ENCODE peak calls at places on chromosomes 5 and 9, in eight cellular contexts. J, X, F, B, H, D, V and Z are unnamed samples.

GRCh38 chr5:171309526-171310333 is 682 bp downstream of the TLX3 start:
- DNase-seq in X (no peak), D (no peak), J (no peak), F (no peak), H (no peak), V (peak; percentile 43), B (no peak), Z (no peak)

GRCh38 chr9:4237748-4238511 is 61.9 kb downstream of the GLIS3 start:
- DNase-seq in D (no peak), J (no peak), V (no peak), H (no peak), B (no peak), X (no peak), F (no peak), Z (no peak)

GRCh38 chr5:127088226-127088625 is 14.9 kb upstream of the C5orf63 start:
- DNase-seq in V (peak; percentile 29), X (no peak), J (peak; percentile 97), H (no peak), D (peak; percentile 89), B (peak; percentile 99), F (no peak), Z (no peak)

GRCh38 chr9:97536480-97536879 is 35.0 kb downstream of the TMOD1 start:
- DNase-seq in D (no peak), J (no peak), H (no peak), V (no peak), X (peak; percentile 71), B (no peak), F (no peak), Z (no peak)

GRCh38 chr5:39355324-39355723 is 9.0 kb downstream of the C9 start:
- DNase-seq in B (no peak), F (no peak), V (no peak), X (no peak), J (no peak), D (no peak), H (no peak), Z (no peak)

GRCh38 chr5:139764250-139764791 is 31.3 kb upstream of the PSD2 start:
- DNase-seq in B (no peak), H (no peak), J (no peak), X (no peak), D (no peak), V (no peak), F (no peak), Z (no peak)

GRCh38 chr5:158670199-158670598 is 429.5 kb downstream of the EBF1 start:
- DNase-seq in B (no peak), X (no peak), D (no peak), H (no peak), J (no peak), F (no peak), V (no peak), Z (no peak)

GRCh38 chr9:86821011-86821845 is 126.1 kb downstream of the GAS1 start:
- DNase-seq in H (no peak), V (no peak), B (no peak), J (peak; percentile 36), X (no peak), D (no peak), F (no peak), Z (no peak)

GRCh38 chr9:134504106-134504385 is 137.6 kb upstream of the COL5A1 start:
- DNase-seq in F (no peak), B (no peak), J (no peak), V (no peak), X (no peak), D (no peak), H (no peak), Z (no peak)

GRCh38 chr9:137435980-137436760 is 5.0 kb downstream of the ENTPD8 start:
- DNase-seq in H (no peak), F (peak; percentile 74), J (peak; percentile 76), X (peak; percentile 88), D (peak; percentile 86), B (peak; percentile 84), V (peak; percentile 87), Z (no peak)

GRCh38 chr5:3542158-3542557 is 53.5 kb upstream of the IRX1 start:
- DNase-seq in V (no peak), H (no peak), F (no peak), B (no peak), J (no peak), D (no peak), X (no peak), Z (no peak)

GRCh38 chr5:127400946-127401670 is 110.5 kb downstream of the MEGF10 start:
- DNase-seq in B (peak; percentile 36), D (no peak), F (no peak), J (no peak), X (no peak), V (no peak), H (no peak), Z (no peak)

GRCh38 chr5:69341520-69342161 is 9.0 kb upstream of the CCDC125 start:
- DNase-seq in J (no peak), F (no peak), B (no peak), V (no peak), X (no peak), D (no peak), H (no peak), Z (no peak)

GRCh38 chr5:10729320-10730133 is 31.5 kb downstream of the DAP start:
- DNase-seq in B (no peak), H (no peak), D (no peak), F (no peak), J (no peak), V (no peak), X (no peak), Z (no peak)

GRCh38 chr5:181207960-181208253 is 2.9 kb upstream of the TRIM7 start:
- DNase-seq in B (no peak), D (no peak), H (no peak), F (no peak), J (no peak), V (no peak), X (no peak), Z (no peak)

GRCh38 chr5:131997026-131997726 is 14.3 kb downstream of the ACSL6 start:
- DNase-seq in X (peak; percentile 40), B (no peak), J (no peak), V (no peak), D (no peak), H (no peak), F (no peak), Z (no peak)
- H3K27ac ChIP-seq in X (no peak overlapping the region), B (no peak overlapping the region), J (no peak overlapping the region), V (no peak overlapping the region), D (no peak overlapping the region), H (no peak overlapping the region), F (no peak overlapping the region), Z (no peak overlapping the region)

GRCh38 chr9:121929893-121930875 is 162.9 kb downstream of the TTLL11 start:
- DNase-seq in V (no peak), X (no peak), D (no peak), H (no peak), J (no peak), F (no peak), B (no peak), Z (no peak)
- TF ChIP-seq CTCF in V (no peak), X (no peak), D (no peak), H (no peak), J (peak; percentile 19), F (no peak), B (peak; percentile 54), Z (no peak)

DNA sequence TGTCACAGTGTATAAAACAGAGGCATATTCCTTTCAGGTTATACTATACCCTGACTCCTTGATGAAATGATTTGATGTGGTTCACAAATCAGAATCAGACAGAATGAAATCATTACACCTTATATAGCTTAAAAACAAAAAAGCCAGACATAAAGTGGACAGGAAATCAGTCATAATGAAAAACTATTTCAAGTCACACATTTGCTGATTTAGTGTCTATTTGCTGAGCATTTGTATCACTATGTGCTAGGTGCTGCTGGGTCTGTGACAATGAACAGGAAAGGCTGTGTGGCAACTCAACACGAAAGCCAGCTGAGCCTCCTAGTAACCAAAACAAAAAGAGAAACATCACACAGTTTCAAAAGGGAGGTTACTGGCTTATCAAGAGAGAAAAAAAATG is 194.0 kb downstream of the EFNA5 start:
- DNase-seq in D (peak; percentile 85), J (no peak), X (no peak), B (peak; percentile 74), F (no peak), H (no peak), V (no peak), Z (no peak)
- H3K27ac ChIP-seq in D (peak overlapping the region; percentile 90), J (no peak overlapping the region), X (no peak overlapping the region), B (peak overlapping the region; percentile 17), F (no peak overlapping the region), H (no peak overlapping the region), V (no peak overlapping the region), Z (no peak overlapping the region)

GRCh38 chr9:106307670-106308069 is 555.3 kb upstream of the ZNF462 start:
- DNase-seq in V (no peak), B (no peak), J (no peak), H (no peak), X (no peak), D (no peak), F (no peak), Z (no peak)

GRCh38 chr9:106310782-106311181 is 552.2 kb upstream of the ZNF462 start:
- DNase-seq in V (no peak), H (no peak), X (no peak), D (no peak), B (no peak), F (no peak), J (no peak), Z (no peak)

GRCh38 chr9:106309925-106310324 is 553.0 kb upstream of the ZNF462 start:
- DNase-seq in V (no peak), D (no peak), X (no peak), F (no peak), H (no peak), J (no peak), B (no peak), Z (no peak)

GRCh38 chr9:106305428-106306133 is 557.4 kb upstream of the ZNF462 start:
- DNase-seq in H (no peak), B (no peak), D (no peak), F (no peak), J (no peak), V (no peak), X (no peak), Z (no peak)
- TF ChIP-seq CTCF in H (no peak), B (no peak), D (no peak), F (no peak), J (no peak), V (no peak), X (no peak), Z (no peak)

GRCh38 chr5:31291323-31291854 is 97.9 kb downstream of the CDH6 start:
- DNase-seq in X (no peak), H (no peak), J (no peak), B (no peak), V (no peak), F (no peak), D (no peak), Z (no peak)
- H3K27ac ChIP-seq in X (no peak overlapping the region), H (no peak overlapping the region), J (no peak overlapping the region), B (no peak overlapping the region), V (no peak overlapping the region), F (no peak overlapping the region), D (no peak overlapping the region), Z (no peak overlapping the region)

GRCh38 chr5:141398608-141399007 is 861 bp downstream of the PCDHGB5 start:
- DNase-seq in D (no peak), J (no peak), B (no peak), F (no peak), V (no peak), X (no peak), H (no peak), Z (no peak)
- TF ChIP-seq CTCF in D (no peak), J (no peak), B (no peak), F (no peak), V (no peak), X (no peak), H (no peak), Z (no peak)